ENCODE peak calls at places on chromosome 10, in ten cellular contexts. X is Right ventricle myocardium inferior; D is memory B cell; L is upper lobe of left lung; B is activated B cell treated with CpG ODN at 0.5 μM for 24 hours; T is left ventricle myocardium superior; F is stimulated activated effector memory CD8-positive, alpha-beta T cell treated with anti-CD3 and anti-CD28 coated beads, Interleukin-12 subunit alpha, Interleukin-12 subunit beta, amount 100 ng/mL, for 72 hours; N is aorta; R is pancreas; M is right cardiac atrium. E is an unnamed sample.

GRCh38 chr10:124117879-124118278 is 24.5 kb upstream of the CHST15 start:
- ATAC-seq in X (no peak), D (no peak), L (no peak), B (no peak), T (no peak), F (no peak), N (no peak), R (no peak), M (no peak), E (no peak)

GRCh38 chr10:30456262-30456661 is 22.3 kb downstream of the MAP3K8 start:
- ATAC-seq in X (peak), D (peak), L (peak), B (peak), T (peak), F (peak), N (no peak), R (no peak), M (peak), E (peak)

GRCh38 chr10:7667262-7668141 is 736 bp upstream of the ITIH5 start:
- ATAC-seq in X (peak), D (no peak), L (peak), B (peak), T (peak), F (peak), N (peak), R (peak), M (peak), E (peak)

GRCh38 chr10:13515467-13515866 is 13.3 kb downstream of the BEND7 start:
- ATAC-seq in X (no peak), D (no peak), L (no peak), B (no peak), T (no peak), F (no peak), N (no peak), R (no peak), M (no peak), E (no peak)

GRCh38 chr10:35642793-35643114 is 658 bp upstream of the FZD8 start:
- ATAC-seq in X (no peak), D (no peak), L (peak), B (no peak), T (no peak), F (no peak), N (peak), R (peak), M (peak), E (no peak)

GRCh38 chr10:878895-879294 is 52.6 kb downstream of the LARP4B start:
- ATAC-seq in X (no peak), D (no peak), L (no peak), B (no peak), T (peak), F (no peak), N (no peak), R (no peak), M (no peak), E (no peak)

GRCh38 chr10:124482401-124482800 is 20.8 kb downstream of the LHPP start:
- ATAC-seq in X (no peak), D (no peak), L (no peak), B (no peak), T (no peak), F (no peak), N (no peak), R (no peak), M (no peak), E (no peak)

GRCh38 chr10:57221674-57222073 is 860.6 kb upstream of the ZWINT start:
- ATAC-seq in X (no peak), D (no peak), L (no peak), B (no peak), T (no peak), F (no peak), N (no peak), R (no peak), M (no peak), E (no peak)

GRCh38 chr10:67725567-67725966 is 29.6 kb upstream of the CTNNA3 start:
- ATAC-seq in X (no peak), D (no peak), L (no peak), B (no peak), T (no peak), F (no peak), N (no peak), R (no peak), M (no peak), E (no peak)

GRCh38 chr10:129922598-129923123 is 41.4 kb downstream of the EBF3 start:
- ATAC-seq in X (no peak), D (no peak), L (no peak), B (no peak), T (no peak), F (no peak), N (no peak), R (no peak), M (no peak), E (no peak)

GRCh38 chr10:79310911-79311573 is 36.2 kb upstream of the PPIF start:
- ATAC-seq in X (no peak), D (no peak), L (no peak), B (no peak), T (no peak), F (peak), N (no peak), R (no peak), M (peak), E (peak)

GRCh38 chr10:22986771-22987542 is 59.1 kb downstream of the ARMC3 start:
- ATAC-seq in X (no peak), D (peak), L (peak), B (peak), T (peak), F (no peak), N (peak), R (peak), M (no peak), E (no peak)

GRCh38 chr10:11934262-11934661 is 108.3 kb downstream of the UPF2 start:
- ATAC-seq in X (peak), D (no peak), L (peak), B (no peak), T (peak), F (no peak), N (no peak), R (no peak), M (no peak), E (no peak)

GRCh38 chr10:52654201-52654600 is 118.4 kb downstream of the MBL2 start:
- ATAC-seq in X (peak), D (no peak), L (no peak), B (no peak), T (peak), F (no peak), N (no peak), R (no peak), M (peak), E (no peak)

GRCh38 chr10:95221124-95221523 is 27.1 kb downstream of the ACSM6 start:
- ATAC-seq in X (no peak), D (no peak), L (no peak), B (no peak), T (no peak), F (no peak), N (no peak), R (no peak), M (no peak), E (no peak)

GRCh38 chr10:110852255-110852896 is 19.4 kb upstream of the PDCD4 start:
- ATAC-seq in X (no peak), D (no peak), L (no peak), B (no peak), T (peak), F (peak), N (no peak), R (peak), M (peak), E (peak)